ENCODE peak calls at places on chromosome 13, in seven cellular contexts. K is fibroblast of lung, C is sigmoid colon, B is lower lobe of right lung, M is AG09309, L is cardiac fibroblast, Q is right cardiac atrium. H is an unnamed sample.

GRCh38 chr13:46051958-46052313 is 610 bp downstream of the ZC3H13 start:
- DNase-seq in L (no peak), M (no peak), K (no peak), B (no peak), Q (no peak), C (no peak), H (no peak)

GRCh38 chr13:77384999-77385398 is 58.1 kb upstream of the MYCBP2 start:
- DNase-seq in B (no peak), L (no peak), C (no peak), M (no peak), Q (no peak), K (peak), H (no peak)

GRCh38 chr13:87208636-87209035 is 462.5 kb upstream of the SLITRK5 start:
- DNase-seq in L (no peak), B (no peak), C (no peak), M (no peak), Q (no peak), K (no peak), H (no peak)

GRCh38 chr13:59607172-59607571 is 556.6 kb downstream of the DIAPH3 start:
- DNase-seq in K (no peak), C (no peak), L (no peak), B (no peak), Q (no peak), M (no peak), H (no peak)

GRCh38 chr13:48804836-48805601 is 151.3 kb downstream of the CYSLTR2 start:
- DNase-seq in K (peak), L (no peak), Q (no peak), C (no peak), M (no peak), B (no peak), H (peak)

GRCh38 chr13:37648604-37649003 is 50.0 kb upstream of the POSTN start:
- DNase-seq in C (no peak), Q (no peak), L (peak), K (peak), B (no peak), M (peak), H (peak)

GRCh38 chr13:70959376-70959775 is 851.1 kb upstream of the KLHL1 start:
- DNase-seq in C (no peak), L (no peak), M (no peak), Q (no peak), K (no peak), B (no peak), H (no peak)

GRCh38 chr13:96629331-96629730 is 364.9 kb downstream of the OXGR1 start:
- DNase-seq in B (no peak), L (no peak), C (no peak), Q (no peak), K (no peak), M (no peak), H (no peak)

GRCh38 chr13:75482070-75482819 is at the start of gene TBC1D4:
- DNase-seq in L (peak), Q (peak), K (peak), B (peak), M (peak), C (peak), H (peak)

GRCh38 chr13:109156181-109156935 is 526.9 kb downstream of the MYO16 start:
- DNase-seq in B (no peak), M (peak), Q (peak), C (no peak), L (peak), K (peak), H (peak)

GRCh38 chr13:30868806-30869470 is 37.1 kb upstream of the MEDAG start:
- DNase-seq in B (no peak), C (no peak), L (peak), M (no peak), K (peak), Q (no peak), H (no peak)

GRCh38 chr13:30869491-30869890 is 36.6 kb upstream of the MEDAG start:
- DNase-seq in K (peak), M (no peak), B (no peak), C (no peak), L (peak), Q (peak), H (no peak)

GRCh38 chr13:30871713-30872029 is 34.4 kb upstream of the MEDAG start:
- DNase-seq in C (no peak), K (no peak), M (no peak), B (no peak), Q (no peak), L (peak), H (no peak)

GRCh38 chr13:30870916-30871712 is 35.0 kb upstream of the MEDAG start:
- DNase-seq in B (no peak), M (no peak), Q (no peak), K (no peak), L (no peak), C (no peak), H (no peak)

DNA sequence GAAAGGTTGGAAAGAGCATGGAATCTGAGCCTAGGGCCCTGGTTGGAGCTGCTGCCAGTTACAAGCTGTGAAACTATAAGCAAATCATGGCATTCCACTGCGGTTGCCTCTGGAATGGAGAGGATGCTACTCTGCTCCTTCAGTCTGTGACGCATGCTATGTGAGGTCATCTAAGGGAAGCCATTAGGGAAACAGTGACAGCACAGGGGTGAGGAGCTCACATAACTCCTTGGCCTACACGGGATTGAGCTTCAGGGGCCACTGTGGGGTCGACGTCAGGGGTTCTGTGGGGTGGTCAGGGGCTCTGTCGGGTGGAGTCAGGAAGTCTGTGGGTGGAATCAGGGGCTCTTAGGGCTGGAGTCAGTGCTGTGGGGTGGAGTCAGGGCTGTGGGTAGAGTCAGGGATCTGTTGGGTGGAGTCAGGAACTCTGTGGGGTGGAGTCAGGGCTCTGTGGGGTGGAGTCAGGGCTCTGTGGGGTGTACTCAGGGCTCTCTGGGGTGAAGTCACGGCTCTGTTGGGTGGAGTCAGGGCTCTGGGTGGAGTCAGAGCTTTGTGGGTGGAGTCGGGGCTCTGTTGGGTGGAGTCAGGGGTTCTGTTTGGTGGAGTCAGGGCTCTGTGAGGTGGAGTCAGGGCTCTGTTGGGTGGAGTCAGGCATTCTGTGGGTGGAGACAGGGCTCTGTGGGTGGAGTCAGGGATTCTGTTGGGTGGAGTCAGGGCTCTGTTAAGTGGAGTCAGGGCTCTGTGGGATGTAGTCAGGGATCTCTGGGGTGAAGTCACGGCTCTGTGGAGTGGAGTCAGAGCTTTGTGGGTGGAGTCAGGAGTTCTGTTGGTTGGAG is 35.8 kb upstream of the MEDAG start:
- DNase-seq in L (peak), Q (peak), C (peak), M (peak), K (peak), B (no peak), H (peak)
- H3K4me3 ChIP-seq in L (no peak), Q (no peak), C (no peak), M (no peak), K (peak), B (no peak), H (no peak)

GRCh38 chr13:110305949-110306339 is 1.0 kb downstream of the COL4A1 start:
- DNase-seq in L (peak), Q (no peak), M (no peak), C (peak), B (no peak), K (peak), H (peak)
- H3K4me3 ChIP-seq in L (peak), Q (peak), M (peak), C (peak), B (peak), K (peak), H (peak)

GRCh38 chr13:113861433-113862030 is 2.3 kb downstream of the GAS6 start:
- DNase-seq in C (no peak), B (peak), L (no peak), Q (peak), K (no peak), M (no peak), H (no peak)
- H3K4me3 ChIP-seq in C (no peak), B (peak), L (no peak), Q (no peak), K (no peak), M (peak), H (no peak)

GRCh38 chr13:111941845-111942447 is 125.0 kb upstream of the SOX1 start:
- DNase-seq in Q (no peak), C (no peak), K (no peak), L (no peak), B (no peak), M (no peak), H (no peak)
- H3K4me3 ChIP-seq in Q (no peak), C (no peak), K (no peak), L (no peak), B (no peak), M (no peak), H (no peak)

GRCh38 chr13:67224148-67224846 is 5.8 kb downstream of the PCDH9 start:
- DNase-seq in C (peak), Q (peak), L (peak), M (peak), B (peak), K (peak), H (peak)
- H3K4me3 ChIP-seq in C (peak), Q (peak), L (peak), M (no peak), B (peak), K (peak), H (peak)